ENCODE peak calls at places on chromosomes 2 and 18, in five cellular contexts. L is CD8-positive, alpha-beta memory T cell; C is ovary; W is cardiac fibroblast; I is psoas muscle. Z is an unnamed sample.

GRCh38 chr2:240646061-240646899 is 21.0 kb downstream of the GPR35 start:
- DNase-seq in L (peak), I (no peak), C (no peak), W (no peak), Z (no peak)

GRCh38 chr2:187614756-187615155 is 60.5 kb upstream of the TFPI start:
- DNase-seq in W (peak), I (no peak), L (no peak), C (no peak), Z (no peak)

GRCh38 chr2:234446404-234447076 is 50.3 kb downstream of the ARL4C start:
- DNase-seq in L (peak), C (no peak), I (peak), W (no peak), Z (no peak)

GRCh38 chr2:11100976-11101375 is 54.3 kb upstream of the SLC66A3 start:
- DNase-seq in C (no peak), I (no peak), L (no peak), W (no peak), Z (no peak)

GRCh38 chr2:74551942-74552913 is 1.5 kb downstream of the LOXL3 start:
- DNase-seq in W (peak), C (no peak), I (no peak), L (no peak), Z (no peak)

GRCh38 chr18:33282709-33283333 is 157.7 kb downstream of the CCDC178 start:
- DNase-seq in I (no peak), L (no peak), C (peak), W (no peak), Z (no peak)

GRCh38 chr2:74544634-74545033 is 9.1 kb downstream of the LOXL3 start:
- DNase-seq in W (no peak), I (no peak), C (no peak), L (no peak), Z (no peak)

GRCh38 chr2:30871440-30871839 is 64.2 kb upstream of the CAPN13 start:
- DNase-seq in L (no peak), C (no peak), I (no peak), W (no peak), Z (no peak)

GRCh38 chr2:235170016-235170415 is 218.2 kb downstream of the SH3BP4 start:
- DNase-seq in I (no peak), L (no peak), W (peak), C (no peak), Z (no peak)

GRCh38 chr2:156326488-156326887 is 6.0 kb downstream of the NR4A2 start:
- DNase-seq in C (no peak), I (no peak), L (no peak), W (no peak), Z (no peak)

GRCh38 chr2:222105046-222105445 is 193.8 kb downstream of the PAX3 start:
- DNase-seq in W (no peak), C (no peak), L (no peak), I (no peak), Z (peak)

DNA sequence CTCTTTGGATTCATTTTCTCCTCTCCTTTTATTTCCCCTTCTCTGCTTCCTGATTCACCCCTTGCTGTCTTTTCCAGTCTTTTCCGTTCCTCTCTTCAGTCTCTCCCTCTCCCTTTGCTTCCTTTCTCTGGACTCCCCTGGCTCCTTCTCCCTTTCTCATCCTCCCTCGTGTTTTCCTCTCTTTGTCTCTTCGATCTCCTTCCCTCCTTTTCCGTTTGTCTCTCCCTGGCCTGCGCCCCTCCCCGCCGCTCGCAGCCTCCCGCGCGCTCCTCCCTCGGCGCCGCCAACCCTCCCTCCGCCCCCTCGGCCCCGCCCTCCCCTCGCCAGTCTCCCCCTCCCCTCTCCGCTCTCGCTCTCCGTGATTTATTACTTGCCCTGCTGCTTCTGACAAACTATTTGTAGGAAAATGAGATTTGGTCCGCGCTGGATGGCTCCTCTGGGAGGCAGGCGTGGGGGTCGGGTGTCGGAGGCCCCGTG is 46.0 kb upstream of the PAX8 start:
- DNase-seq in W (peak), L (no peak), I (peak), C (peak), Z (peak)
- H3K4me3 ChIP-seq in W (peak), L (no peak), I (peak), C (peak), Z (peak)

GRCh38 chr2:176157499-176158305 is 595 bp downstream of the HOXD3 start:
- DNase-seq in I (no peak), L (no peak), C (peak), W (no peak), Z (no peak)
- H3K4me3 ChIP-seq in I (peak), L (no peak), C (peak), W (no peak), Z (no peak)

GRCh38 chr2:64869126-64869525 is 120.1 kb upstream of the SLC1A4 start:
- DNase-seq in C (no peak), I (no peak), W (no peak), L (no peak), Z (peak)

GRCh38 chr2:64874593-64874992 is 114.6 kb upstream of the SLC1A4 start:
- DNase-seq in I (no peak), W (no peak), C (no peak), L (no peak), Z (no peak)

GRCh38 chr2:64875368-64875767 is 113.8 kb upstream of the SLC1A4 start:
- DNase-seq in L (no peak), C (no peak), W (no peak), I (no peak), Z (no peak)

GRCh38 chr2:64876137-64876647 is 113.0 kb upstream of the SLC1A4 start:
- DNase-seq in W (peak), I (no peak), L (no peak), C (no peak), Z (peak)

GRCh38 chr2:64873472-64873924 is 115.7 kb upstream of the SLC1A4 start:
- DNase-seq in W (peak), I (peak), L (peak), C (peak), Z (peak)
- H3K4me3 ChIP-seq in W (no peak), I (peak), L (no peak), C (no peak), Z (no peak)

DNA sequence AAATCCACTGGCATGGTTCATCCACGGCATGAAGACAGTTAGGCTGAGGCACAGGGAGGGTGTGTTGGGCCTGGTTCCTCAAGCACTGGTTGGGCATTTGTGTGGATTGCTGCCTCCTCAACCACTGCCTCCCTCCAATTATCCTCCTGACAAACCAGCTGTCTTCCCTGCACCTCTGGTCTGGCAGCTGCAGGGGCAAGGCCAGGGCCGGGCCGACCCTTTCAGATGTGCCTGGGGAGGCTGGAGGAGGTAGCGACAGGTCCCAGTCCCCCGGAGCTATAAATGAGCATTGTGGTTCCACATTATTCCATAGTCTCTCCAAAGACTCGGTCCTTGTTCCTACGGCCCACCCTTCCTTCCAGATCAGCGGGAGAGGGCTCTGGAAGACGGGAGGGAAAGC is 86.2 kb downstream of the MBP start:
- DNase-seq in C (no peak), W (no peak), I (no peak), L (no peak), Z (no peak)
- H3K4me3 ChIP-seq in C (no peak), W (no peak), I (no peak), L (no peak), Z (no peak)

GRCh38 chr2:201809633-201810032 is 3.3 kb downstream of the CDK15 start:
- DNase-seq in L (no peak), I (no peak), C (no peak), W (no peak), Z (no peak)

GRCh38 chr2:201807452-201807980 is 1.2 kb downstream of the CDK15 start:
- DNase-seq in L (no peak), C (peak), W (peak), I (peak), Z (peak)

GRCh38 chr2:201808070-201808469 is 1.7 kb downstream of the CDK15 start:
- DNase-seq in W (no peak), I (no peak), C (no peak), L (no peak), Z (no peak)

GRCh38 chr2:201810592-201810991 is 4.3 kb downstream of the CDK15 start:
- DNase-seq in W (no peak), C (no peak), I (no peak), L (no peak), Z (no peak)

GRCh38 chr2:201806442-201806841 is at the start of gene CDK15:
- DNase-seq in W (peak), L (no peak), I (no peak), C (peak), Z (peak)
- H3K4me3 ChIP-seq in W (peak), L (no peak), I (no peak), C (no peak), Z (peak)

Z was measured in MG63.